ENCODE peak calls at places on chromosomes 12 and 14, in four cellular contexts. C is RWPE1, U is fibroblast of lung, W is non-pigmented ciliary epithelial cell. D is an unnamed sample.

GRCh38 chr12:125185740-125186470 is 120.7 kb downstream of the AACS start:
- DNase-seq in W (no peak), U (peak), C (peak), D (peak)

GRCh38 chr14:65993103-65993502 is 493.1 kb upstream of the CCDC196 start:
- DNase-seq in W (no peak), U (no peak), C (no peak), D (no peak)

GRCh38 chr12:65642006-65642695 is 182.1 kb upstream of the HMGA2 start:
- DNase-seq in C (no peak), W (no peak), U (no peak), D (no peak)

GRCh38 chr12:1777798-1778197 is 42.6 kb upstream of the LRTM2 start:
- DNase-seq in U (peak), W (no peak), C (peak), D (no peak)

GRCh38 chr12:62803756-62804155 is 131.2 kb downstream of the PPM1H start:
- DNase-seq in U (no peak), C (no peak), W (no peak), D (peak)

GRCh38 chr12:12718382-12718761 is 1.2 kb downstream of the CDKN1B start:
- DNase-seq in W (no peak), C (no peak), U (no peak), D (peak)

GRCh38 chr12:132550014-132550802 is 60.2 kb downstream of the LRCOL1 start:
- DNase-seq in U (peak), W (no peak), C (no peak), D (peak)

GRCh38 chr14:89327771-89328212 is 89.2 kb downstream of the FOXN3 start:
- DNase-seq in W (no peak), U (no peak), C (no peak), D (peak)

GRCh38 chr12:79512068-79512467 is 178.7 kb downstream of the PAWR start:
- DNase-seq in W (no peak), U (no peak), C (no peak), D (no peak)

GRCh38 chr12:64584173-64584555 is 26.1 kb upstream of the RASSF3 start:
- DNase-seq in W (no peak), C (no peak), U (no peak), D (no peak)

GRCh38 chr12:124646385-124647230 is 79.2 kb upstream of the NCOR2 start:
- DNase-seq in W (no peak), U (no peak), C (no peak), D (peak)